ENCODE peak calls at places on chromosome 2, in nine cellular contexts. A is GM06990, J is ovary, V is fibroblast of lung, C is astrocyte of the cerebellum, W is psoas muscle, P is PC-9, H is K562, N is coronary artery. Y is an unnamed sample.

GRCh38 chr2:197176457-197176964 is 134.1 kb downstream of the ANKRD44 start:
- DNase-seq in A (no peak), J (no peak), V (no peak), C (no peak), W (no peak), P (no peak), H (no peak), N (no peak), Y (no peak)

GRCh38 chr2:209872675-209873074 is 101.0 kb downstream of the UNC80 start:
- DNase-seq in A (no peak), J (no peak), V (peak), C (peak), W (no peak), P (peak), H (no peak), N (no peak), Y (no peak)

GRCh38 chr2:10086950-10087349 is 6.7 kb upstream of the CYS1 start:
- DNase-seq in A (no peak), J (no peak), V (no peak), C (no peak), W (no peak), P (no peak), H (no peak), N (no peak), Y (no peak)

GRCh38 chr2:198144621-198145020 is 340.2 kb downstream of the PLCL1 start:
- DNase-seq in A (no peak), J (no peak), V (no peak), C (no peak), W (no peak), P (no peak), H (no peak), N (no peak), Y (no peak)

GRCh38 chr2:64024259-64024949 is 5.2 kb upstream of the VPS54 start:
- DNase-seq in A (no peak), J (no peak), V (no peak), C (no peak), W (no peak), P (no peak), H (no peak), N (no peak), Y (no peak)

GRCh38 chr2:62305421-62306176 is 109.7 kb downstream of the B3GNT2 start:
- DNase-seq in A (peak), J (no peak), V (no peak), C (no peak), W (no peak), P (peak), H (peak), N (no peak), Y (no peak)

GRCh38 chr2:124810132-124810531 is 785.0 kb downstream of the CNTNAP5 start:
- DNase-seq in A (no peak), J (no peak), V (peak), C (no peak), W (no peak), P (peak), H (no peak), N (no peak), Y (no peak)

GRCh38 chr2:222295368-222296041 is 3.3 kb downstream of the PAX3 start:
- DNase-seq in A (no peak), J (no peak), V (peak), C (no peak), W (no peak), P (no peak), H (no peak), N (no peak), Y (no peak)

GRCh38 chr2:118115761-118116160 is 27.5 kb downstream of the INSIG2 start:
- DNase-seq in A (no peak), J (no peak), V (no peak), C (no peak), W (no peak), P (no peak), H (no peak), N (no peak), Y (no peak)

GRCh38 chr2:229269986-229270385 is 1.1 kb downstream of the PID1 start:
- DNase-seq in A (no peak), J (peak), V (peak), C (no peak), W (no peak), P (no peak), H (no peak), N (no peak), Y (no peak)

GRCh38 chr2:196899976-196900375 is 26.5 kb downstream of the PGAP1 start:
- DNase-seq in A (no peak), J (no peak), V (no peak), C (no peak), W (no peak), P (no peak), H (no peak), N (no peak), Y (no peak)

GRCh38 chr2:233862261-233862768 is 5.9 kb downstream of the MSL3B start:
- DNase-seq in A (no peak), J (no peak), V (no peak), C (no peak), W (no peak), P (no peak), H (no peak), N (no peak), Y (no peak)

GRCh38 chr2:27191107-27191829 is 20.6 kb upstream of the ATRAID start:
- DNase-seq in A (no peak), J (peak), V (peak), C (peak), W (no peak), P (peak), H (peak), N (no peak), Y (no peak)

GRCh38 chr2:107627164-107627563 is 199.5 kb upstream of the RGPD4 start:
- DNase-seq in A (no peak), J (no peak), V (no peak), C (no peak), W (no peak), P (no peak), H (no peak), N (no peak), Y (no peak)

GRCh38 chr2:43131051-43131889 is 95.1 kb downstream of the ZFP36L2 start:
- DNase-seq in A (peak), J (no peak), V (peak), C (peak), W (peak), P (peak), H (peak), N (no peak), Y (peak)

GRCh38 chr2:163682695-163683094 is 53.1 kb downstream of the FIGN start:
- DNase-seq in A (no peak), J (no peak), V (peak), C (no peak), W (no peak), P (peak), H (no peak), N (no peak), Y (no peak)

GRCh38 chr2:163687213-163687612 is 48.6 kb downstream of the FIGN start:
- DNase-seq in A (no peak), J (no peak), V (no peak), C (no peak), W (no peak), P (no peak), H (no peak), N (no peak), Y (no peak)

GRCh38 chr2:163686289-163686688 is 49.5 kb downstream of the FIGN start:
- DNase-seq in A (no peak), J (no peak), V (no peak), C (no peak), W (no peak), P (no peak), H (no peak), N (no peak), Y (no peak)

GRCh38 chr2:163681765-163682164 is 54.0 kb downstream of the FIGN start:
- DNase-seq in A (no peak), J (peak), V (peak), C (peak), W (no peak), P (no peak), H (no peak), N (no peak), Y (no peak)
- H3K4me3 ChIP-seq in A (no peak), J (no peak), V (no peak), C (no peak), W (no peak), P (no peak), H (no peak), N (no peak), Y (no peak)

DNA sequence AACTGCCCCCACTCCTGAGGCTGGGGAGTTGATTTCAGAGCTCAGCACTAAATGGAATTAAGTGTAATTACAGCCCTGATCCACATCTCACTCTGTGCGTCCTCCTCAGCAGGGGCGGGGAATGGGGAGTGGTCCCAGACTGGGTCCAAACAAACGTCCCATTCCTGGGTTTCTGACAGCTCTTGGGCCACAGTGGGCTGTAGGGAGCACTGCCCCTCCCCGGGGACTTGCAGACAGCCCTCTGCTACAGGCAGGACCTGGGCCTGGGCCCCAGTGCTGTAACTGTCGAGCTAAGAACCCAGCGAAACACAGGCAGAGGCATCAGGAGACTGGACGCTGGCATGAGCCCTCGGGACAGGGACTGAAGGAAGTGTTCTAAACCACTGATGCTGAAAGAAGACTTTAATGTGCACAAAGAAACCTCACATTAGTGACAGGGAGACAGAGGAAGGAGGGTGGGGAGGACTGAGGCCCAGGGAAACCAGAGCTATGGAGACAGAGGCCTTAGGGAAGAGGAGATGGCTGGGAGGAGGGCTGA is 5.7 kb upstream of the SEMA4C start:
- DNase-seq in A (no peak), J (no peak), V (no peak), C (no peak), W (no peak), P (no peak), H (no peak), N (no peak), Y (no peak)
- TF ChIP-seq CTCF in A (no peak), J (no peak), V (no peak), C (no peak), W (no peak), P (no peak), H (no peak), N (no peak), Y (no peak)

GRCh38 chr2:96540136-96540535 is 3.6 kb downstream of the ARID5A start:
- DNase-seq in A (no peak), J (no peak), V (no peak), C (no peak), W (no peak), P (peak), H (no peak), N (no peak), Y (no peak)
- H3K4me3 ChIP-seq in A (peak), J (no peak), V (no peak), C (no peak), W (peak), P (no peak), H (no peak), N (peak), Y (no peak)

DNA sequence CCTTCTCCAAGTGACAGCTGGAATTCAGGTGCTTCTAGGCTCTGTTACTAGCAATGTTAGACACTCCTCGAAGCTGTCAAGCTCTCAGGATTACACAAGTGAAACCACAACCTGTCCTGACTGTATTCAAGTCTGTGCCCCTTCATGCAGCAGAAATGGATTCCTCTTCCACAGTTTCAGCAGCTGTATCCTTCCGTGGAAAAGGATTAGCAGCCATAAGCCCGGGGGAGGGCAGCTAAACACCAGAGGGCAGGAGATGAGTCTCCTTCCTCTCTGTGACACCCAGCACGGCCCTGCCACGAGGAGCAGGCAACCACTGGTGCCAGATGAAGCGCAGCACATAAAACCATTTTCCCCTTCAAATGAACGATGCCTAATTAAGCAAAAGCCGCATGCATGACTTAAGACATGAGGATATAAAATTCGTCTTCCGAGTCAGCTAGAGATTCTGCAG is 1.2 kb downstream of the ST3GAL5 start:
- DNase-seq in A (no peak), J (peak), V (peak), C (no peak), W (peak), P (no peak), H (peak), N (no peak), Y (no peak)
- TF ChIP-seq CTCF in A (peak), J (no peak), V (peak), C (peak), W (peak), P (no peak), H (no peak), N (no peak), Y (peak)

DNA sequence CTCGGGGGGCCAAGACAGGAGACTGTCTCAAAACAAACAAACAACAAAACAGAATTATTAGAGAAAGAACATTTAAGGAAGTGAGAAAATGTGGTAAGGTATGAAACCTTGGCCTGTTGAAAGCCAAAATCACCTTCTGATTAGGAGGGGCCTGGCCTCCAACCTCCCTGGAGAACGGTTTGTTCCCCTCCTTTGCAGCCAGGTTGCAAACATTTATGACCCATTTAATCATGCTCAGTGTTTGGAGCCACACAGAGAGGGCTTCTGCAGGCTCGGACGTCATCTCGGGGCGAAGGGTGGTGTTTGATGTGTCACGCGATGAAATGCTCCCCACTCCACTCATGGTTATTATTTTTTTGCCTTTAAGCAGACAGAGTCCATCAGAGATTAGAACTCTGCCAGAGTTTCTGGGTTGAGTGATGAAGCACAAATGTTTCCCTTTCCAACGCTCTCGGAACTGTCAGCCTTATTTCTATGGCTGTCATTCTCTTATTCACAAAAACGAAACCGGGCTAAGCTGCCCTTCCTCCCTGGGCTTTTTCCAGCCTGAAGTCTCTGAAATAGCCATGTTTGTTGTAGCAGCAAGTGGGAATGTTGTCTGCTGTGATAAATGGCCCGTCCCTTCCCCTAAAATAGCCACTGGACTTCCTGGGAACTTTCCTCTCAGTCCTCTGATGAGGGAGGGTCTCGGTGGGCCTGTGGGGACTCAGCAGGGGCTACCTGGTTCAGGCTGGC is 33.6 kb upstream of the ROCK2 start:
- DNase-seq in A (peak), J (peak), V (peak), C (no peak), W (no peak), P (no peak), H (no peak), N (peak), Y (no peak)
- H3K4me3 ChIP-seq in A (peak), J (peak), V (peak), C (no peak), W (peak), P (no peak), H (no peak), N (peak), Y (no peak)

DNA sequence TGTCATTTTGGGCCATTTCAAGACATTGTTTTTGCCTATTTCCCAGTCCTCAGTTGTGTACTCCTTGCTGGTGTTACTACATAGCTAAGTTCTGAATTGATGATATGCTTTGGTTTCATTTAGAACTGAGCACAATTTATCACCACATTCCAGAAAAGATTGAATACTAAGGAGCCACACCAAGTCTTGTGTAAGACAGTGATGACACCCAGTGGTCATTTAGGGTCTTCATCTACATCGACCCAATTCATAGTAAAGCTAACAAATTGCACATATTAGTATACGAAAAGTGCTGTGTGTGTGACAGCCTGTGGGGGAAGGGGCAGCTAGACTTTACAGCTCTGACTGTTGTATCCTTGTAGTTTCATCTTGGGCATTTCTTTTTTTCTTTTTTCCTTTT is 10.9 kb upstream of the DLX2 start:
- DNase-seq in A (no peak), J (no peak), V (peak), C (peak), W (no peak), P (no peak), H (peak), N (no peak), Y (no peak)
- TF ChIP-seq CTCF in A (peak), J (peak), V (no peak), C (peak), W (peak), P (peak), H (peak), N (no peak), Y (peak)

GRCh38 chr2:44535376-44535775 is 173.6 kb downstream of the CAMKMT start:
- DNase-seq in A (no peak), J (no peak), V (no peak), C (no peak), W (no peak), P (no peak), H (no peak), N (no peak), Y (no peak)
- H3K4me3 ChIP-seq in A (no peak), J (no peak), V (no peak), C (no peak), W (no peak), P (no peak), H (no peak), N (no peak), Y (no peak)

DNA sequence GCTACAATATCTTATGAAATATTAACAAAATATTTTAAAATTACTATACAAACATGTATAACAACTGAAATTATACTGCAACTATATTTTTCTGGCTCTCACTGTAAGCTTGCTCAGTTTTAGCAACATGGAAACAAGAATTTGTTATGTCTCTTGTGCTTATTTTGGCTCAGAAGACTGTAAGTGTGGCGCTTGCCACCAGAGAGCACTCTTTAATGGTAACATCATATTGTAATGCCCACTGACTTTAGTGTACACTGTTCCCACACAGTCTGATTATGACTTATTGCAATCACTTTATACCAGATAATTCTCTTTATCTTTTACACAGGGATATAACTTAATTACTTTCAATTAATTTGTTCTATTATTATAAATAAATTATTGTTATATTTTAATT is 1500.6 kb upstream of the TMEFF2 start:
- DNase-seq in A (no peak), J (no peak), V (peak), C (peak), W (no peak), P (no peak), H (no peak), N (no peak), Y (no peak)
- TF ChIP-seq CTCF in A (peak), J (no peak), V (no peak), C (peak), W (no peak), P (peak), H (no peak), N (no peak), Y (peak)

GRCh38 chr2:20509301-20509765 is 62.5 kb downstream of the RHOB start:
- DNase-seq in A (no peak), J (no peak), V (no peak), C (no peak), W (no peak), P (peak), H (no peak), N (no peak), Y (no peak)

GRCh38 chr2:20512061-20512605 is 65.3 kb downstream of the RHOB start:
- DNase-seq in A (no peak), J (no peak), V (no peak), C (no peak), W (no peak), P (peak), H (no peak), N (no peak), Y (no peak)

GRCh38 chr2:20507711-20508110 is 60.8 kb downstream of the RHOB start:
- DNase-seq in A (no peak), J (no peak), V (no peak), C (no peak), W (no peak), P (peak), H (no peak), N (no peak), Y (no peak)

GRCh38 chr2:20511130-20511529 is 64.3 kb downstream of the RHOB start:
- DNase-seq in A (no peak), J (no peak), V (no peak), C (no peak), W (no peak), P (peak), H (no peak), N (no peak), Y (no peak)

DNA sequence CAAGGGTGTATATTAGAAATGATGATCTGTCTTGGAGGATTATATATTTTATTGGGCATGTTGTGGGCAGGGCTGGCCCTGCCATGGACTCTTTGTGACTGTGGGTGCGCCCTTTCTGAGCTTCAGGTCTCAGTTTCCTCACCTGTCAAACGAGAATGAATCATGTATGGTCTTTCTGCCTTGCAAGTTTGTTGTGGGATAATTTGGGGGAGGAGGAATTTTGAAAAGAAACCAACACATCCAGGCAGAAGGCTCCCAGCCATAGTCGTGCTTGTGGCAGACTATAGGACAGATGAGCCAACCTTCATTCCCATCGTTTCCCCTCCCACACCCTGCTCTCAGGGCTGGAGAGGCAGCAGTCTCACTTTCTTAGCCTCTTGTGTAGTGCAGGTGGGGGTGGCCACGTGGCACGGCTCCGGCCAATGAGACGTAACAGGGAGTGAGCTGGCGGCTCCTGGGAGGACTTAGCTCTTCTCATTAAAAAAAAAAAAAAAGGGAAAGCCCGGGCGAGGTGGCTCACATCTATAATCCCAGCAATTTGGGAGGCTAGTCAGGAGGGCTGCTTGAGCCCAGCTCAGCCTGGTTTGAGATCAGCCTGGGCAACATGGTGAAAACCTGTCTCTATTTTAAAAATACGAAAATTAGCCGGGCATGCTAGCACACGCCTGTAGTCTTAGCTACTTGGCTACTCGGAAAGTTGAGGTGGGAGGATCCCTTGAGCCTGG is 63.1 kb downstream of the RHOB start:
- DNase-seq in A (no peak), J (peak), V (no peak), C (no peak), W (no peak), P (peak), H (peak), N (no peak), Y (no peak)
- H3K4me3 ChIP-seq in A (no peak), J (no peak), V (no peak), C (no peak), W (no peak), P (no peak), H (no peak), N (no peak), Y (no peak)

DNA sequence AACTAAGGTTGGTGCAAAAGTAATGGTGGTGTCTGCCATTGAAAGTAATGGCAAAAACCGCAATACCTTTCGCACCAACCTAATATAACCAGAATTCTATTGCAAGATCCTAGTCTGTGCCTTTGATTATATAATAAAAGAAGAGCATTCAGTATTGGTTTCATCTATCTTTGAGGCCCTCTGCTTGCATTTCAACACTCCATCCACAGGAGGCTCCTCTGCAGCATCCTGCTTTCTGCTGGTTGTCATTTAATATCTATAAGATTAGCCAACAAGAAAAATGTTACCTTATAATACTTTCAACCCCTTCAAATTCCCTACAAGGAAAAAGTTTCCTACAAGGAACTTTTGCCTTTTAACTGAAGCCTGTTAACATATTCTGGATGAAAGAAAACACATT is 139.2 kb downstream of the CDCA7 start:
- DNase-seq in A (no peak), J (no peak), V (no peak), C (no peak), W (no peak), P (no peak), H (no peak), N (no peak), Y (no peak)
- TF ChIP-seq CTCF in A (peak), J (no peak), V (no peak), C (no peak), W (no peak), P (peak), H (no peak), N (no peak), Y (no peak)

Y was measured in AG04449.